ENCODE peak calls at places on chromosomes 4 and X, in ten cellular contexts. One of them, this sample, is unnamed. For H3K4me1, the result is how much of the 10 kb centered on the place peaks cover.

GRCh38 chr4:176845636-176846035 is 52.9 kb upstream of the VEGFC start:
- DNase-seq in heart right ventricle: no peak
- DNase-seq in body of pancreas: no peak
- DNase-seq in left lung: no peak
- DNase-seq in CD8-positive, alpha-beta memory T cell: no peak
- DNase-seq in neural progenitor cell: no peak
- DNase-seq in SK-N-SH: no peak
- DNase-seq in lower lobe of right lung: no peak
- DNase-seq in left ventricle myocardium inferior: no peak
- DNase-seq in PC-3: no peak
- DNase-seq in this sample: no peak

GRCh38 chr4:132863619-132864018 is 285.5 kb upstream of the PCDH10 start:
- DNase-seq in heart right ventricle: no peak
- DNase-seq in body of pancreas: no peak
- DNase-seq in left lung: no peak
- DNase-seq in CD8-positive, alpha-beta memory T cell: no peak
- DNase-seq in neural progenitor cell: no peak
- DNase-seq in SK-N-SH: no peak
- DNase-seq in lower lobe of right lung: no peak
- DNase-seq in left ventricle myocardium inferior: no peak
- DNase-seq in PC-3: no peak
- DNase-seq in this sample: no peak

GRCh38 chrX:15464704-15465103 is 28.4 kb downstream of the PIR start:
- DNase-seq in heart right ventricle: no peak
- DNase-seq in body of pancreas: no peak
- DNase-seq in left lung: no peak
- DNase-seq in CD8-positive, alpha-beta memory T cell: no peak
- DNase-seq in neural progenitor cell: no peak
- DNase-seq in SK-N-SH: no peak
- DNase-seq in lower lobe of right lung: no peak
- DNase-seq in left ventricle myocardium inferior: no peak
- DNase-seq in PC-3: peak
- DNase-seq in this sample: no peak

GRCh38 chr4:27684501-27685077 is 823.9 kb downstream of the STIM2 start:
- DNase-seq in heart right ventricle: peak
- DNase-seq in body of pancreas: peak
- DNase-seq in left lung: peak
- DNase-seq in CD8-positive, alpha-beta memory T cell: no peak
- DNase-seq in neural progenitor cell: peak
- DNase-seq in SK-N-SH: peak
- DNase-seq in lower lobe of right lung: peak
- DNase-seq in left ventricle myocardium inferior: peak
- DNase-seq in PC-3: peak
- DNase-seq in this sample: peak

GRCh38 chr4:7987148-7987989 is 47.7 kb upstream of the AFAP1 start:
- DNase-seq in heart right ventricle: peak
- DNase-seq in body of pancreas: peak
- DNase-seq in left lung: peak
- DNase-seq in CD8-positive, alpha-beta memory T cell: peak
- DNase-seq in neural progenitor cell: peak
- DNase-seq in SK-N-SH: peak
- DNase-seq in lower lobe of right lung: peak
- DNase-seq in left ventricle myocardium inferior: peak
- DNase-seq in PC-3: peak
- DNase-seq in this sample: peak

GRCh38 chr4:113563691-113564378 is 197.7 kb downstream of the CAMK2D start:
- DNase-seq in heart right ventricle: no peak
- DNase-seq in body of pancreas: no peak
- DNase-seq in left lung: no peak
- DNase-seq in CD8-positive, alpha-beta memory T cell: no peak
- DNase-seq in neural progenitor cell: no peak
- DNase-seq in SK-N-SH: no peak
- DNase-seq in lower lobe of right lung: no peak
- DNase-seq in left ventricle myocardium inferior: no peak
- DNase-seq in PC-3: no peak
- DNase-seq in this sample: no peak

GRCh38 chr4:54587516-54587915 is 70.2 kb upstream of the KIT start:
- DNase-seq in heart right ventricle: no peak
- DNase-seq in body of pancreas: no peak
- DNase-seq in left lung: no peak
- DNase-seq in CD8-positive, alpha-beta memory T cell: no peak
- DNase-seq in neural progenitor cell: no peak
- DNase-seq in SK-N-SH: no peak
- DNase-seq in lower lobe of right lung: no peak
- DNase-seq in left ventricle myocardium inferior: no peak
- DNase-seq in PC-3: no peak
- DNase-seq in this sample: no peak

GRCh38 chrX:73913580-73913979 is 350.6 kb downstream of the CHIC1 start:
- DNase-seq in heart right ventricle: peak
- DNase-seq in body of pancreas: no peak
- DNase-seq in left lung: no peak
- DNase-seq in CD8-positive, alpha-beta memory T cell: no peak
- DNase-seq in neural progenitor cell: no peak
- DNase-seq in SK-N-SH: no peak
- DNase-seq in lower lobe of right lung: no peak
- DNase-seq in left ventricle myocardium inferior: no peak
- DNase-seq in PC-3: no peak
- DNase-seq in this sample: no peak

DNA sequence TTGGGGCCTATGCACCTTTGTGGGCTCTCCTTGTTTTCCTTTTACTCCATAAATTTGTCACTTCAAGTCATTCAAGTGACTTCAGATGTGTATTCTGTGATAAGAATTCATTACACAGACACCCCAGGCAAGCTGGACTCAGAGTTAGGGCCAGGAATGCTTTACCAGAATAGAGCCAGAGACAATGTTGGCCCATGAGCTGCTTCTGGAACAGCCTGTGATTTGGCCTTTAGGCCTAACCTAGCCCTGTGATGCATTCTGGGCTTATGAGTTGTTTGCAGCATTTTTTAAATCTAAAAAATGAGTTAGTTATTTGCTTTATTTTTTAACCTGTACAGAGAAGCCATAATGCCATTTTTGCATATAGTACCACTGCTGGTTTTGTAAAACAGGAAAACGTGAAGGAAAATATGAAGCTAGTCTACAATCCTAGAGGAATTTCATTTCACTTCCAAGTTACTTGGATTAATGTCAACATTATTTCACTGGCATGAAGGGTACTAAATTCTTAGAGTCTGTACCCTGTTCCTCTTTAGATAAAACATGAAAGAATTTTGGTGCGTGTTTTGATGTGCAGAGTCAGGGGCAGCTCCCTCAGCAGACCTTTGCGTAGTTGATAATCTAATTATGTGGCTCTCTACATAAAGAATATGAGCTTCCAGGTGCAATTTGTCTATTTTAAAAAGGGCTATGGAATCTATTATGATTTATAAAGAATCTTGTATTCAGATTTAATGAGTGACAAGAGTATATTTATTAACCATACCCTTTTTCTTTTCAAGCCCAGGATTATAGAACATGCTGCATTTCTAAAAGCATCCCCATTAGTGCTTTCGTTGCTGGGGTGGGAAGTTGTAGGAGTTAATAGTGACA is 84.7 kb downstream of the ARHGAP10 start:
- DNase-seq in heart right ventricle: peak
- DNase-seq in body of pancreas: no peak
- DNase-seq in left lung: no peak
- DNase-seq in CD8-positive, alpha-beta memory T cell: no peak
- DNase-seq in neural progenitor cell: no peak
- DNase-seq in SK-N-SH: no peak
- DNase-seq in lower lobe of right lung: no peak
- DNase-seq in left ventricle myocardium inferior: no peak
- DNase-seq in PC-3: no peak
- DNase-seq in this sample: peak
- H3K4me1 ChIP-seq in heart right ventricle: half or more
- H3K4me1 ChIP-seq in body of pancreas: under half
- H3K4me1 ChIP-seq in left lung: under half
- H3K4me1 ChIP-seq in CD8-positive, alpha-beta memory T cell: under half
- H3K4me1 ChIP-seq in neural progenitor cell: under half
- H3K4me1 ChIP-seq in SK-N-SH: under half
- H3K4me1 ChIP-seq in lower lobe of right lung: half or more
- H3K4me1 ChIP-seq in left ventricle myocardium inferior: half or more
- H3K4me1 ChIP-seq in PC-3: under half
- H3K4me1 ChIP-seq in this sample: under half

GRCh38 chrX:319579-320125 is 1.1 kb upstream of the GTPBP6 start:
- DNase-seq in heart right ventricle: no peak
- DNase-seq in body of pancreas: no peak
- DNase-seq in left lung: peak
- DNase-seq in CD8-positive, alpha-beta memory T cell: no peak
- DNase-seq in neural progenitor cell: peak
- DNase-seq in SK-N-SH: no peak
- DNase-seq in lower lobe of right lung: peak
- DNase-seq in left ventricle myocardium inferior: peak
- DNase-seq in PC-3: no peak
- DNase-seq in this sample: peak

GRCh38 chrX:327660-328126 is 9.1 kb upstream of the GTPBP6 start:
- DNase-seq in heart right ventricle: no peak
- DNase-seq in body of pancreas: no peak
- DNase-seq in left lung: peak
- DNase-seq in CD8-positive, alpha-beta memory T cell: no peak
- DNase-seq in neural progenitor cell: no peak
- DNase-seq in SK-N-SH: no peak
- DNase-seq in lower lobe of right lung: peak
- DNase-seq in left ventricle myocardium inferior: peak
- DNase-seq in PC-3: no peak
- DNase-seq in this sample: peak

GRCh38 chrX:320126-320783 is 1.7 kb upstream of the GTPBP6 start:
- DNase-seq in heart right ventricle: no peak
- DNase-seq in body of pancreas: peak
- DNase-seq in left lung: peak
- DNase-seq in CD8-positive, alpha-beta memory T cell: no peak
- DNase-seq in neural progenitor cell: peak
- DNase-seq in SK-N-SH: no peak
- DNase-seq in lower lobe of right lung: peak
- DNase-seq in left ventricle myocardium inferior: peak
- DNase-seq in PC-3: peak
- DNase-seq in this sample: peak

GRCh38 chrX:318739-319578 is at the start of gene GTPBP6:
- DNase-seq in heart right ventricle: peak
- DNase-seq in body of pancreas: peak
- DNase-seq in left lung: peak
- DNase-seq in CD8-positive, alpha-beta memory T cell: peak
- DNase-seq in neural progenitor cell: peak
- DNase-seq in SK-N-SH: peak
- DNase-seq in lower lobe of right lung: peak
- DNase-seq in left ventricle myocardium inferior: peak
- DNase-seq in PC-3: peak
- DNase-seq in this sample: peak

GRCh38 chrX:323721-324628 is 5.4 kb upstream of the GTPBP6 start:
- DNase-seq in heart right ventricle: no peak
- DNase-seq in body of pancreas: no peak
- DNase-seq in left lung: peak
- DNase-seq in CD8-positive, alpha-beta memory T cell: peak
- DNase-seq in neural progenitor cell: peak
- DNase-seq in SK-N-SH: peak
- DNase-seq in lower lobe of right lung: peak
- DNase-seq in left ventricle myocardium inferior: peak
- DNase-seq in PC-3: peak
- DNase-seq in this sample: peak
- H3K4me3 ChIP-seq in heart right ventricle: no peak
- H3K4me3 ChIP-seq in body of pancreas: no peak
- H3K4me3 ChIP-seq in left lung: no peak
- H3K4me3 ChIP-seq in CD8-positive, alpha-beta memory T cell: no peak
- H3K4me3 ChIP-seq in neural progenitor cell: peak
- H3K4me3 ChIP-seq in SK-N-SH: no peak
- H3K4me3 ChIP-seq in lower lobe of right lung: no peak
- H3K4me3 ChIP-seq in left ventricle myocardium inferior: no peak
- H3K4me3 ChIP-seq in PC-3: no peak
- H3K4me3 ChIP-seq in this sample: no peak

GRCh38 chr4:184439386-184439785 is 35.0 kb downstream of the IRF2 start:
- DNase-seq in heart right ventricle: no peak
- DNase-seq in body of pancreas: no peak
- DNase-seq in left lung: no peak
- DNase-seq in CD8-positive, alpha-beta memory T cell: no peak
- DNase-seq in neural progenitor cell: no peak
- DNase-seq in SK-N-SH: no peak
- DNase-seq in lower lobe of right lung: no peak
- DNase-seq in left ventricle myocardium inferior: no peak
- DNase-seq in PC-3: no peak
- DNase-seq in this sample: no peak

GRCh38 chr4:184439856-184440592 is 34.3 kb downstream of the IRF2 start:
- DNase-seq in heart right ventricle: no peak
- DNase-seq in body of pancreas: peak
- DNase-seq in left lung: peak
- DNase-seq in CD8-positive, alpha-beta memory T cell: no peak
- DNase-seq in neural progenitor cell: no peak
- DNase-seq in SK-N-SH: no peak
- DNase-seq in lower lobe of right lung: peak
- DNase-seq in left ventricle myocardium inferior: no peak
- DNase-seq in PC-3: no peak
- DNase-seq in this sample: no peak

GRCh38 chr4:184441461-184442392 is 32.6 kb downstream of the IRF2 start:
- DNase-seq in heart right ventricle: peak
- DNase-seq in body of pancreas: no peak
- DNase-seq in left lung: no peak
- DNase-seq in CD8-positive, alpha-beta memory T cell: no peak
- DNase-seq in neural progenitor cell: no peak
- DNase-seq in SK-N-SH: no peak
- DNase-seq in lower lobe of right lung: no peak
- DNase-seq in left ventricle myocardium inferior: no peak
- DNase-seq in PC-3: no peak
- DNase-seq in this sample: no peak

GRCh38 chr4:184443318-184443717 is 31.0 kb downstream of the IRF2 start:
- DNase-seq in heart right ventricle: no peak
- DNase-seq in body of pancreas: no peak
- DNase-seq in left lung: no peak
- DNase-seq in CD8-positive, alpha-beta memory T cell: no peak
- DNase-seq in neural progenitor cell: no peak
- DNase-seq in SK-N-SH: no peak
- DNase-seq in lower lobe of right lung: no peak
- DNase-seq in left ventricle myocardium inferior: no peak
- DNase-seq in PC-3: no peak
- DNase-seq in this sample: no peak

DNA sequence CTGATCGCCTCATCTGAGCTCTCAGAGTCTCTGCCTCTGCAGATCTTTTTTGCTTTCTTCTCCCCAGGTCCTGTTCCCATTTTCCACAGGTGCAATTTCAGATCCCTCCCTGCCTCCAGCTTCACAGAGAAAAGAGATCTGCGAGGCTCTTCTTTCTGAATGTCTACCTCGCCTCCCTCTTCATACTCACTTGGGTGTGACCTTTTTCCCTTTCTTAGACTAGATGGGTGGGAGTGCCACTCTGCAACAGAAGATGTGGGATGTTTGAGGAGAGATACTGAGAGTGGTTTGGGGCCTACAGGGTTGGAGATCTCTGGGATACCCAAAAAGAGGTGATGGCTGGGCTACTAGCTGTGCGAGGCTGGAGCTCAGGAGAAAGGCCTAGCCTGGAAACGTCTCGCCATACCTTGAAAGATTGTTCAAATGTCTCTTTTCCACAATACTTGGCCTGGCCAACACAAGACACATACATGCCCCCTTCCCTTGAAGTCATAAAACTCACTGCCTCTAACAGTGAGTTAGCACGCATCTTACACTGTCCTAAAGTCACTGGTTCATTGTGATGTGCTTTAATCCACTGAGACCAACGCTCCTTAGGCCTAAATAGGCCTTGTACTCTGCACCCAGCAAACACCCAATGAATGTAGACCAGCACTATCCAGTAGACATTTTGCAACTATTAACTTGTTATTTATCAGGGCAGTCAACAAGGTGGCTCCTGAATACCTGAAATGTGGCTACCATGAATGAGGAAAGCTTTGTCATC is 33.6 kb downstream of the IRF2 start:
- DNase-seq in heart right ventricle: no peak
- DNase-seq in body of pancreas: no peak
- DNase-seq in left lung: no peak
- DNase-seq in CD8-positive, alpha-beta memory T cell: no peak
- DNase-seq in neural progenitor cell: no peak
- DNase-seq in SK-N-SH: no peak
- DNase-seq in lower lobe of right lung: no peak
- DNase-seq in left ventricle myocardium inferior: no peak
- DNase-seq in PC-3: no peak
- DNase-seq in this sample: no peak
- H3K4me1 ChIP-seq in heart right ventricle: half or more
- H3K4me1 ChIP-seq in body of pancreas: under half
- H3K4me1 ChIP-seq in left lung: under half
- H3K4me1 ChIP-seq in CD8-positive, alpha-beta memory T cell: half or more
- H3K4me1 ChIP-seq in neural progenitor cell: under half
- H3K4me1 ChIP-seq in SK-N-SH: under half
- H3K4me1 ChIP-seq in lower lobe of right lung: half or more
- H3K4me1 ChIP-seq in left ventricle myocardium inferior: half or more
- H3K4me1 ChIP-seq in PC-3: under half
- H3K4me1 ChIP-seq in this sample: half or more

DNA sequence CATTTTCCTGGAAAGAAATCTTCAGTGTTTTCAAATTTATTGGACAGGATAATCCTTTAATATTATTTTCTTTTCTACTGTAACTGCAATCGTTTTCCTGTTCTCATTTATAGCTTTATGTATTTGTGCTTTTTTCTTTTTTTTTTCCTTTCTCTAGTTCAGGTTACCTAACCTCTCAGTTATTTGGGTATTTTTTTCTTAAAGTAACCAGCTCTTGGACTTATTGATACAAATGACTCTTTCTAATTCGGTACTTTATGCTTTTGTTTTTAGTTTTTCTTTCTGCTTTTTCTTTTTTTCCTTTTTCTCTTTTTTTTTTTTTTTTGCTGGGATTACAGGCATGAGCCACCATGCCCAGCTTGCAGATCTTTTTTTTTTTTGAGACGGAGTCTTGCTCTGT is 25.2 kb downstream of the WWC2 start:
- DNase-seq in heart right ventricle: no peak
- DNase-seq in body of pancreas: no peak
- DNase-seq in left lung: no peak
- DNase-seq in CD8-positive, alpha-beta memory T cell: no peak
- DNase-seq in neural progenitor cell: no peak
- DNase-seq in SK-N-SH: no peak
- DNase-seq in lower lobe of right lung: no peak
- DNase-seq in left ventricle myocardium inferior: no peak
- DNase-seq in PC-3: no peak
- DNase-seq in this sample: no peak
- H3K4me3 ChIP-seq in heart right ventricle: no peak
- H3K4me3 ChIP-seq in body of pancreas: no peak
- H3K4me3 ChIP-seq in left lung: no peak
- H3K4me3 ChIP-seq in CD8-positive, alpha-beta memory T cell: no peak
- H3K4me3 ChIP-seq in neural progenitor cell: no peak
- H3K4me3 ChIP-seq in SK-N-SH: no peak
- H3K4me3 ChIP-seq in lower lobe of right lung: no peak
- H3K4me3 ChIP-seq in left ventricle myocardium inferior: no peak
- H3K4me3 ChIP-seq in PC-3: no peak
- H3K4me3 ChIP-seq in this sample: no peak